ENCODE peak calls at places on chromosomes 12 and 14, in six cellular contexts. J is astrocyte of the spinal cord; N is epithelial cell of proximal tubule; F is fibroblast of the aortic adventitia; G is CD4-positive, alpha-beta T cell; V is NCI-H748 treated with DMSO at 0.1 percent for 48 hours. A is an unnamed sample.

GRCh38 chr12:106892075-106892474 is 63.6 kb upstream of the TMEM263 start:
- DNase-seq in G (no peak), F (no peak), J (no peak), V (peak; percentile 90), N (peak; percentile 29), A (no peak)

GRCh38 chr12:111330800-111331752 is 37.8 kb downstream of the PHETA1 start:
- DNase-seq in F (peak; percentile 44), N (peak; percentile 3), V (no peak), G (no peak), J (peak; percentile 50), A (no peak)

GRCh38 chr12:93378373-93379310 is 917 bp downstream of the NUDT4 start:
- DNase-seq in N (no peak), G (peak; percentile 44), J (peak; percentile 80), F (peak; percentile 66), V (peak; percentile 51), A (no peak)

GRCh38 chr12:109358154-109358869 is 10.6 kb downstream of the MYO1H start:
- DNase-seq in V (no peak), F (peak; percentile 59), J (no peak), G (no peak), N (no peak), A (no peak)

GRCh38 chr12:23887055-23887835 is 62.2 kb downstream of the SOX5 start:
- DNase-seq in J (no peak), G (no peak), N (no peak), V (no peak), F (peak; percentile 26), A (no peak)

GRCh38 chr12:106416273-106416672 is 58.7 kb downstream of the POLR3B start:
- DNase-seq in V (no peak), N (peak; percentile 72), F (peak; percentile 59), G (no peak), J (peak; percentile 33), A (no peak)

GRCh38 chr14:104383931-104384775 is 195.4 kb upstream of the C14orf180 start:
- DNase-seq in V (no peak), G (no peak), F (no peak), N (no peak), J (no peak), A (no peak)

GRCh38 chr12:60180298-60180697 is 584.5 kb downstream of the SLC16A7 start:
- DNase-seq in G (no peak), F (no peak), N (no peak), J (no peak), V (no peak), A (no peak)

GRCh38 chr14:105486974-105487448 is 325 bp downstream of the CRIP1 start:
- DNase-seq in N (no peak), V (peak; percentile 42), G (peak; percentile 57), F (no peak), J (no peak), A (no peak)

GRCh38 chr14:104238424-104239184 is 100.2 kb downstream of the KIF26A start:
- DNase-seq in F (no peak), V (no peak), G (no peak), J (no peak), N (no peak), A (no peak)

GRCh38 chr14:103216399-103216798 is 93.1 kb downstream of the TNFAIP2 start:
- DNase-seq in F (no peak), N (no peak), J (no peak), V (no peak), G (no peak), A (no peak)

A was measured in hypothalamus.